ENCODE peak calls at places on chromosomes 3 and 15, in nine cellular contexts. C is SK-N-SH, L is stomach, Z is upper lobe of left lung, A is GM23338, Q is endothelial cell of umbilical vein, I is HCT116, E is Panc1, J is K562. U is an unnamed sample.

GRCh38 chr3:10232138-10232537 is 16.1 kb upstream of the TATDN2 start:
- DNase-seq in C (no peak), J (peak; percentile 4), E (no peak), Z (no peak), Q (no peak), L (no peak), A (no peak), I (no peak), U (no peak)

GRCh38 chr3:194166682-194167479 is 30.9 kb downstream of the HES1 start:
- DNase-seq in J (peak; percentile 25), A (peak; percentile 44), L (no peak), Q (peak; percentile 63), E (no peak), C (peak; percentile 68), I (no peak), Z (no peak), U (no peak)

GRCh38 chr15:40286061-40286532 is 3.2 kb upstream of the ANKRD63 start:
- DNase-seq in C (no peak), Z (no peak), E (no peak), A (no peak), I (no peak), Q (no peak), L (no peak), J (no peak), U (no peak)

GRCh38 chr3:186815490-186815889 is 9.2 kb upstream of the RFC4 start:
- DNase-seq in I (no peak), J (no peak), Z (no peak), A (no peak), Q (no peak), C (no peak), L (no peak), E (no peak), U (no peak)

GRCh38 chr3:58178528-58179234 is 32.1 kb downstream of the DNASE1L3 start:
- DNase-seq in Z (peak; percentile 27), J (no peak), E (no peak), A (no peak), C (no peak), L (no peak), Q (no peak), I (no peak), U (peak; percentile 31)

GRCh38 chr15:70826634-70827033 is 27.3 kb downstream of the LARP6 start:
- DNase-seq in I (peak; percentile 29), C (no peak), Q (peak; percentile 36), J (no peak), L (no peak), A (no peak), Z (no peak), E (peak; percentile 57), U (peak; percentile 24)

GRCh38 chr3:156948402-156949210 is 122.5 kb downstream of the LEKR1 start:
- DNase-seq in E (no peak), Z (no peak), L (no peak), I (no peak), C (no peak), A (no peak), Q (no peak), J (no peak), U (no peak)

GRCh38 chr15:101128191-101128590 is 123.7 kb downstream of the CHSY1 start:
- DNase-seq in Q (peak; percentile 56), Z (no peak), I (no peak), E (no peak), J (no peak), C (no peak), L (no peak), A (peak; percentile 37), U (no peak)

GRCh38 chr15:75081150-75081549 is 57.8 kb downstream of the PPCDC start:
- DNase-seq in C (no peak), A (no peak), Q (no peak), L (no peak), J (no peak), I (no peak), E (no peak), Z (no peak), U (no peak)

DNA sequence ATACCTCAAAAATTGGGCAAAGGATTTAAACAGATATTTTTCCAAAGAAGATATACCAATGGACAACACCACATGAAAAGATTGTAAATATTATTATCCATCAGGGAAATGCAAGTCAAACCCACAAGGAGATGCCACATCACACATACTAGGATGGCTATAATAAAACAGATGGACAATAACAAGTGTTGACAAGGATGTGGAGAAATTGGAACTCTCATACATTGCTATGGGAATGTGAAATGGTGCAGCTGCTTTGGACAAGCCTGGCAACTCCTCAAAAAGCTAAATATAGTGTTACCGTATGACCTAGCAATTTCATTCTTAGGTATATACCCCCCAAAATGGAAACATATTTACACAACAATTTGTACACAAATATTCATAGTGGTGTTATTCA is 59.3 kb downstream of the PPCDC start:
- DNase-seq in L (no peak), Z (no peak), E (no peak), I (no peak), A (no peak), C (no peak), J (no peak), Q (no peak), U (no peak)
- H3K27ac ChIP-seq in L (no peak overlapping the region), Z (no peak overlapping the region), E (no peak overlapping the region), I (no peak overlapping the region), A (no peak overlapping the region), C (no peak overlapping the region), J (no peak overlapping the region), Q (no peak overlapping the region), U (no peak overlapping the region)

DNA sequence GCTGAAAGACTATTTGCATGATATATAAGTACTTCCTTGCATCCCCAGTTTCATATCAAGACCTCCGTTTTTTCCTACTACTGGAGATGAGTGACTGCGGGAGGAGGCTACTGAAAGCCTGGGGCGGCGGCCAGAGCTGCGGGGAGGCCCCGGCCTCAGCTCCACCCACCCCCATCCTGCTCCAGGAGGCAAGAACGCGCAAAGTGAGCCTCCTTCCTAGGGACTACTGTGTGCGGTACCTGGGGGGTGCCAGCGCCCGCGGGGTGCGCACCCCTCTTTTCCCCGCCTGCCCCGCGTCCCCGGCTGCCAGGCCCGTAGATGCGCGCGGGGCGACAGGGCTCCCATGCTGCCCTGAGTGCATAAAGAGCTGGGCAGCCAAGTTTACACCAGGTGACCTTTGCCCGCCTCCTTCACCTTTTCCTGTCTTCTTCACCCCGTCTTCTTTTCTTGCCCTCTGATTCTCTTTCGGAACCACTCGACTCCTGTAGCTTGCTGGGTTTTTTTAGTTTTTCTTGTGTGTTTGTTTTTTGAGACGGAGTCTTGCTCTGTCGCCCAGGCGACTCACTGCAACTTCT is 2.5 kb upstream of the USF3 start:
- DNase-seq in E (no peak), Z (peak; percentile 84), L (no peak), C (peak; percentile 14), J (no peak), Q (no peak), A (peak; percentile 71), I (no peak), U (peak; percentile 60)
- TF ChIP-seq POLR2AphosphoS5 in E (no peak), Z (no peak), L (no peak), C (no peak), J (no peak), Q (no peak), A (peak; percentile 55), I (no peak), U (no peak)

GRCh38 chr3:48469046-48469915 is 22.7 kb downstream of the ATRIP start:
- DNase-seq in C (peak; percentile 23), Q (no peak), J (no peak), E (no peak), A (no peak), L (no peak), I (no peak), Z (peak; percentile 76), U (no peak)

GRCh38 chr3:48468329-48468731 is 21.8 kb downstream of the ATRIP start:
- DNase-seq in J (no peak), L (peak; percentile 61), Q (no peak), I (no peak), A (no peak), C (peak; percentile 60), E (no peak), Z (peak; percentile 50), U (peak; percentile 66)

GRCh38 chr3:48466386-48467109 is 20.0 kb downstream of the ATRIP start:
- DNase-seq in E (no peak), J (no peak), C (peak; percentile 50), L (peak; percentile 66), Q (peak; percentile 24), Z (peak; percentile 81), A (no peak), I (no peak), U (peak; percentile 48)

GRCh38 chr3:48467110-48467454 is 20.5 kb downstream of the ATRIP start:
- DNase-seq in C (peak; percentile 25), Z (peak; percentile 25), A (no peak), I (no peak), J (no peak), Q (no peak), L (no peak), E (no peak), U (no peak)

DNA sequence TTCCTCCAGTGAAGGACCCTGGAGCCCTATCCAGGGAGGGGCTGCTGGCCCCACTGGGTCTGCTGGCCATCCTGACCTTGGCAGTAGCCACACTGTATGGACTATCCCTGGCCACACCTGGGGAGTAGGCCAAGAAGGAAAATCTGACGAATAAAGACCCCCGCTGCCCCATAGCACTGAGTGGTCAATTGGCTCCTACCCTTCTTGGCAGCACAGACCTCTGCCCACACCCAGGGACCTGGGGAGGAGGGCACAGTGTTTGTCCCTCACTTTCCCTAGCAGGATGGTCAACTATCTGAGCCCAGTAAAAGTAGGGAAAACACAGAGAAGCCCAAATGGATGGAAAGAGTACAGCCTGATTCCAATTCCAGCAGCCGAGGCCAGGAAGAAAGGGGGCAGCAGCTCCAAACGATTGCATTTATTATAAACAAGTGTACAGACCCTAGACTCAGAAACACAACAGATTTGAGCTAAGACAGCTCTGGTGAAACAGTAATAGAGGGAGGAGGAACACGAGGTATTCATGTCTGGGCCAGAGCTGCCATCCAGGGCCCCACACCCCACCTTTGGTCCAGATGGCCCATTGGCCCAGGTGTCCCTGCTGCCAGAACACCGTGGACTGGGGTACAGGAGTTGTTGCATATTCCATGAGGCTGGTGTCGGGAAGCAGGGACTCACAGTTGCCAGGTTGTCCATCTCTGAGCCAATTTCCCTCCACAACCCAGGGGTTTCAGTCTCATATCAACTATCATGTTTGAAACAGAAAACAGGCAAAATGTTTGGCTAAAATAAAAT is 21.1 kb downstream of the ATRIP start:
- DNase-seq in Q (no peak), E (no peak), C (no peak), J (no peak), I (no peak), L (no peak), A (no peak), Z (no peak), U (no peak)
- H3K4me1 ChIP-seq in Q (peaks cover 28% of the 10 kb centered on the region), E (peaks cover 10% of the 10 kb centered on the region), C (peaks cover 16% of the 10 kb centered on the region), J (peaks cover 54% of the 10 kb centered on the region), I (peaks cover 22% of the 10 kb centered on the region), L (peaks cover 83% of the 10 kb centered on the region), A (peaks cover 12% of the 10 kb centered on the region), Z (peaks cover 68% of the 10 kb centered on the region), U (peaks cover 56% of the 10 kb centered on the region)

GRCh38 chr3:99647081-99647480 is 8.7 kb downstream of the COL8A1 start:
- DNase-seq in C (no peak), L (no peak), Q (no peak), J (no peak), Z (no peak), A (no peak), I (no peak), E (no peak), U (no peak)

GRCh38 chr3:99648091-99648490 is 9.7 kb downstream of the COL8A1 start:
- DNase-seq in J (no peak), E (no peak), A (no peak), C (no peak), I (no peak), L (no peak), Z (no peak), Q (peak; percentile 83), U (peak; percentile 29)

GRCh38 chr3:99656606-99657005 is 18.2 kb downstream of the COL8A1 start:
- DNase-seq in J (no peak), L (no peak), A (no peak), C (no peak), I (no peak), Q (peak; percentile 50), Z (no peak), E (no peak), U (no peak)

GRCh38 chr3:99648496-99648895 is 10.1 kb downstream of the COL8A1 start:
- DNase-seq in C (no peak), L (no peak), J (no peak), A (no peak), I (no peak), E (no peak), Z (no peak), Q (no peak), U (no peak)

GRCh38 chr3:99651561-99651960 is 13.2 kb downstream of the COL8A1 start:
- DNase-seq in I (no peak), L (no peak), Z (no peak), J (no peak), E (no peak), C (no peak), A (no peak), Q (peak; percentile 77), U (peak; percentile 23)
- H3K27ac ChIP-seq in I (no peak overlapping the region), L (no peak overlapping the region), Z (no peak overlapping the region), J (no peak overlapping the region), E (no peak overlapping the region), C (peak overlapping the region; percentile 39), A (no peak overlapping the region), Q (peak overlapping the region; percentile 75), U (peak overlapping the region; percentile 35)